ENCODE peak calls at places on chromosomes 1 and 21, in seven cellular contexts. One of them, this sample, is unnamed.
A peak's percentile ranks its signal among the peaks of the same experiment; 100 is the strongest.

GRCh38 chr1:239368436-239369109 is 17.8 kb upstream of the CHRM3 start:
- DNase-seq in GM06990: no peak
- DNase-seq in MM.1S: no peak
- DNase-seq in AG09309: no peak
- DNase-seq in HCT116: no peak
- DNase-seq in epithelial cell of esophagus: peak; percentile 39
- DNase-seq in sigmoid colon: no peak
- DNase-seq in this sample: no peak

GRCh38 chr1:77585610-77586314 is 96.7 kb downstream of the ZZZ3 start:
- DNase-seq in AG09309: no peak
- DNase-seq in epithelial cell of esophagus: no peak
- DNase-seq in MM.1S: no peak
- DNase-seq in GM06990: no peak
- DNase-seq in sigmoid colon: no peak
- DNase-seq in HCT116: no peak
- DNase-seq in this sample: no peak

GRCh38 chr1:210298296-210298695 is 30.4 kb upstream of the HHAT start:
- DNase-seq in HCT116: no peak
- DNase-seq in MM.1S: no peak
- DNase-seq in GM06990: no peak
- DNase-seq in epithelial cell of esophagus: no peak
- DNase-seq in AG09309: no peak
- DNase-seq in sigmoid colon: no peak
- DNase-seq in this sample: no peak

GRCh38 chr1:178633068-178633467 is 92.0 kb upstream of the RALGPS2 start:
- DNase-seq in epithelial cell of esophagus: peak; percentile 94
- DNase-seq in AG09309: peak; percentile 33
- DNase-seq in sigmoid colon: no peak
- DNase-seq in HCT116: no peak
- DNase-seq in GM06990: no peak
- DNase-seq in MM.1S: no peak
- DNase-seq in this sample: no peak

GRCh38 chr1:186303911-186304310 is 71.1 kb downstream of the TPR start:
- DNase-seq in HCT116: no peak
- DNase-seq in sigmoid colon: no peak
- DNase-seq in AG09309: no peak
- DNase-seq in epithelial cell of esophagus: no peak
- DNase-seq in MM.1S: no peak
- DNase-seq in GM06990: no peak
- DNase-seq in this sample: no peak

GRCh38 chr1:208691012-208691411 is 446.8 kb upstream of the PLXNA2 start:
- DNase-seq in MM.1S: peak; percentile 87
- DNase-seq in sigmoid colon: no peak
- DNase-seq in GM06990: peak; percentile 20
- DNase-seq in epithelial cell of esophagus: no peak
- DNase-seq in HCT116: no peak
- DNase-seq in AG09309: no peak
- DNase-seq in this sample: no peak

GRCh38 chr1:90534669-90535379 is 182.3 kb downstream of the BARHL2 start:
- DNase-seq in MM.1S: no peak
- DNase-seq in AG09309: no peak
- DNase-seq in epithelial cell of esophagus: no peak
- DNase-seq in HCT116: no peak
- DNase-seq in GM06990: no peak
- DNase-seq in sigmoid colon: no peak
- DNase-seq in this sample: no peak

GRCh38 chr1:57485643-57486042 is 61.8 kb upstream of the DAB1 start:
- DNase-seq in epithelial cell of esophagus: peak; percentile 59
- DNase-seq in AG09309: peak; percentile 44
- DNase-seq in GM06990: no peak
- DNase-seq in HCT116: no peak
- DNase-seq in sigmoid colon: no peak
- DNase-seq in MM.1S: no peak
- DNase-seq in this sample: no peak

GRCh38 chr21:33268392-33268735 is 2.2 kb downstream of the IL10RB start:
- DNase-seq in AG09309: no peak
- DNase-seq in HCT116: no peak
- DNase-seq in epithelial cell of esophagus: no peak
- DNase-seq in GM06990: no peak
- DNase-seq in MM.1S: no peak
- DNase-seq in sigmoid colon: no peak
- DNase-seq in this sample: no peak

GRCh38 chr1:233843523-233844204 is 60.8 kb upstream of the SLC35F3 start:
- DNase-seq in sigmoid colon: no peak
- DNase-seq in MM.1S: no peak
- DNase-seq in epithelial cell of esophagus: peak; percentile 34
- DNase-seq in HCT116: no peak
- DNase-seq in GM06990: no peak
- DNase-seq in AG09309: no peak
- DNase-seq in this sample: peak; percentile 23

GRCh38 chr1:89953072-89953626 is 41.8 kb upstream of the ZNF326 start:
- DNase-seq in GM06990: peak; percentile 31
- DNase-seq in HCT116: peak; percentile 81
- DNase-seq in sigmoid colon: no peak
- DNase-seq in MM.1S: peak; percentile 51
- DNase-seq in AG09309: peak; percentile 77
- DNase-seq in epithelial cell of esophagus: peak; percentile 97
- DNase-seq in this sample: no peak

GRCh38 chr1:200367841-200368534 is 41.8 kb downstream of the ZNF281 start:
- DNase-seq in MM.1S: no peak
- DNase-seq in sigmoid colon: no peak
- DNase-seq in epithelial cell of esophagus: peak; percentile 43
- DNase-seq in AG09309: peak; percentile 80
- DNase-seq in GM06990: no peak
- DNase-seq in HCT116: no peak
- DNase-seq in this sample: no peak

GRCh38 chr1:196559314-196559713 is 48.9 kb downstream of the KCNT2 start:
- DNase-seq in sigmoid colon: no peak
- DNase-seq in epithelial cell of esophagus: no peak
- DNase-seq in AG09309: no peak
- DNase-seq in MM.1S: no peak
- DNase-seq in HCT116: no peak
- DNase-seq in GM06990: no peak
- DNase-seq in this sample: no peak

GRCh38 chr1:8345621-8346415 is 27.9 kb downstream of the SLC45A1 start:
- DNase-seq in HCT116: no peak
- DNase-seq in AG09309: no peak
- DNase-seq in sigmoid colon: no peak
- DNase-seq in MM.1S: no peak
- DNase-seq in epithelial cell of esophagus: no peak
- DNase-seq in GM06990: no peak
- DNase-seq in this sample: no peak

GRCh38 chr1:33848205-33848604 is 15.7 kb upstream of the HMGB4 start:
- DNase-seq in epithelial cell of esophagus: no peak
- DNase-seq in GM06990: no peak
- DNase-seq in sigmoid colon: no peak
- DNase-seq in AG09309: no peak
- DNase-seq in MM.1S: no peak
- DNase-seq in HCT116: no peak
- DNase-seq in this sample: no peak

GRCh38 chr1:1112237-1112985 is 3.5 kb downstream of the C1orf159 start:
- DNase-seq in sigmoid colon: peak; percentile 40
- DNase-seq in epithelial cell of esophagus: no peak
- DNase-seq in GM06990: no peak
- DNase-seq in MM.1S: no peak
- DNase-seq in AG09309: no peak
- DNase-seq in HCT116: no peak
- DNase-seq in this sample: no peak

GRCh38 chr1:154736840-154737239 is 128.9 kb upstream of the ADAR start:
- DNase-seq in epithelial cell of esophagus: peak; percentile 84
- DNase-seq in sigmoid colon: no peak
- DNase-seq in GM06990: no peak
- DNase-seq in HCT116: no peak
- DNase-seq in AG09309: peak; percentile 46
- DNase-seq in MM.1S: no peak
- DNase-seq in this sample: no peak

GRCh38 chr21:26389971-26390641 is 183.0 kb downstream of the CYYR1 start:
- DNase-seq in sigmoid colon: no peak
- DNase-seq in MM.1S: peak; percentile 83
- DNase-seq in HCT116: peak; percentile 34
- DNase-seq in epithelial cell of esophagus: peak; percentile 100
- DNase-seq in AG09309: peak; percentile 47
- DNase-seq in GM06990: no peak
- DNase-seq in this sample: no peak

GRCh38 chr1:236141447-236142357 is 637 bp upstream of the GPR137B start:
- DNase-seq in HCT116: no peak
- DNase-seq in AG09309: peak; percentile 40
- DNase-seq in MM.1S: no peak
- DNase-seq in epithelial cell of esophagus: peak; percentile 50
- DNase-seq in GM06990: peak; percentile 64
- DNase-seq in sigmoid colon: no peak
- DNase-seq in this sample: no peak

GRCh38 chr1:29217633-29218032 is 13.1 kb downstream of the MECR start:
- DNase-seq in epithelial cell of esophagus: no peak
- DNase-seq in HCT116: no peak
- DNase-seq in MM.1S: no peak
- DNase-seq in GM06990: no peak
- DNase-seq in sigmoid colon: no peak
- DNase-seq in AG09309: no peak
- DNase-seq in this sample: no peak

GRCh38 chr1:61318319-61319125 is 236.2 kb downstream of the NFIA start:
- DNase-seq in GM06990: peak; percentile 54
- DNase-seq in MM.1S: peak; percentile 92
- DNase-seq in AG09309: peak; percentile 37
- DNase-seq in HCT116: no peak
- DNase-seq in sigmoid colon: peak; percentile 88
- DNase-seq in epithelial cell of esophagus: peak; percentile 88
- DNase-seq in this sample: no peak
- H3K4me3 ChIP-seq in GM06990: no peak overlapping the region
- H3K4me3 ChIP-seq in MM.1S: peak overlapping the region; percentile 7
- H3K4me3 ChIP-seq in AG09309: no peak overlapping the region
- H3K4me3 ChIP-seq in HCT116: no peak overlapping the region
- H3K4me3 ChIP-seq in sigmoid colon: no peak overlapping the region
- H3K4me3 ChIP-seq in epithelial cell of esophagus: no peak overlapping the region
- H3K4me3 ChIP-seq in this sample: no peak overlapping the region

GRCh38 chr1:20712210-20712577 is 5.6 kb downstream of the KIF17 start:
- DNase-seq in sigmoid colon: no peak
- DNase-seq in epithelial cell of esophagus: no peak
- DNase-seq in MM.1S: no peak
- DNase-seq in GM06990: no peak
- DNase-seq in AG09309: no peak
- DNase-seq in HCT116: no peak
- DNase-seq in this sample: no peak

GRCh38 chr1:20710450-20711284 is 7.1 kb downstream of the KIF17 start:
- DNase-seq in AG09309: no peak
- DNase-seq in GM06990: no peak
- DNase-seq in epithelial cell of esophagus: no peak
- DNase-seq in sigmoid colon: no peak
- DNase-seq in HCT116: no peak
- DNase-seq in MM.1S: no peak
- DNase-seq in this sample: no peak

GRCh38 chr1:20713440-20713839 is 4.4 kb downstream of the KIF17 start:
- DNase-seq in sigmoid colon: no peak
- DNase-seq in AG09309: no peak
- DNase-seq in MM.1S: no peak
- DNase-seq in GM06990: no peak
- DNase-seq in HCT116: no peak
- DNase-seq in epithelial cell of esophagus: no peak
- DNase-seq in this sample: no peak

GRCh38 chr1:20709868-20710267 is 7.9 kb downstream of the KIF17 start:
- DNase-seq in AG09309: no peak
- DNase-seq in MM.1S: no peak
- DNase-seq in HCT116: no peak
- DNase-seq in GM06990: no peak
- DNase-seq in epithelial cell of esophagus: no peak
- DNase-seq in sigmoid colon: no peak
- DNase-seq in this sample: no peak

GRCh38 chr1:20711285-20712209 is 6.3 kb downstream of the KIF17 start:
- DNase-seq in MM.1S: no peak
- DNase-seq in sigmoid colon: no peak
- DNase-seq in HCT116: no peak
- DNase-seq in AG09309: no peak
- DNase-seq in GM06990: no peak
- DNase-seq in epithelial cell of esophagus: no peak
- DNase-seq in this sample: no peak
- TF ChIP-seq CTCF in MM.1S: no peak
- TF ChIP-seq CTCF in sigmoid colon: no peak
- TF ChIP-seq CTCF in HCT116: peak; percentile 46
- TF ChIP-seq CTCF in AG09309: no peak
- TF ChIP-seq CTCF in GM06990: no peak
- TF ChIP-seq CTCF in epithelial cell of esophagus: no peak
- TF ChIP-seq CTCF in this sample: no peak

DNA sequence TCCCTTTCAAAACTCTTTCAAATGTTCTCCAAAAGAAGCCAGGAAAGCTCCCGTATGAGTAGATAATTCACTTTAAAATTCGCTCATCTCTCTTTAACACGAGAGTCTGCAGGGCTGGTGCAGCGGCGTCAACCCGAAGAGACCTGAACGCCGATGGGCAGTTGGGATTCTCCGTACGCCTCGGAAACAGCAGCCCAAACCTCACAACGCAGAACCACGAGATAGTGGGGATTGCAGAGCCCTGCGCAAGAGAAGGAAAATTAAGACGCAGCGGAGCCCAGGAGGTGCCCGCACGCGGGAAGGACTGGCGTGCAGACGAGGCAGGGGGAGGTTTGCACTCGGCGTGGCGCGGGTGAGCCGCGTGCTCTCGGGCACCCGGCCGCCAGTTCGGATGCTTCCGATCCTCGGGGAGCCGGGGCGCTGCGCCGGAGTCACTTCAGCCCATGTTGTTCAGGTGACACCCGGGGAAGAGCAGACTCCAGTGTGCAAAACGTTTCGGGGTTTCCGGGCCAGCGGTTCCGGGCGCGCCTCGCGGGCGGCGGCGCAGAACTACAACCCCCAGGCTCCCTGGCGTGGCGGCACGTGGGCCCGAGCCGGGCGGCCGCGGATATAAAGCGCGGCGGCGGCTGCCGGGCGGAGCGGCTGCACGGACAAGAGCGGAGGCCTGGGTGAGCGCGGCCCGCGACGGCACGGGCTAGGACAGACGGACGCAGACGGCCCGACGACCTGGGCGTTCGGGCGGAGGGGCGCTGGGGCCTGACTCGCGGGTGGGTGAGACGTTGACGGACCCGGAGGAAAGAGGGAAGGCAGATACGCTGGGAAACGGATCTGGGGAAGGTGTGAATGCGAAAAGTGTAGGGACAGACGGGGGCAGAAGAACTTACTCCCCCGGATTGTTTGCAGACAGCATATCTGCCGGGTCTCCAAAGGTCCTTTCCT is at the start of gene NPL:
- DNase-seq in HCT116: no peak
- DNase-seq in sigmoid colon: peak; percentile 90
- DNase-seq in AG09309: no peak
- DNase-seq in GM06990: peak; percentile 94
- DNase-seq in MM.1S: peak; percentile 89
- DNase-seq in epithelial cell of esophagus: peak; percentile 81
- DNase-seq in this sample: peak; percentile 31
- H3K4me3 ChIP-seq in HCT116: no peak within 1 kb of the TSS
- H3K4me3 ChIP-seq in sigmoid colon: peak within 1 kb of the TSS; percentile 67
- H3K4me3 ChIP-seq in AG09309: peak within 1 kb of the TSS; percentile 61
- H3K4me3 ChIP-seq in GM06990: peak within 1 kb of the TSS; percentile 65
- H3K4me3 ChIP-seq in MM.1S: peak within 1 kb of the TSS; percentile 68
- H3K4me3 ChIP-seq in epithelial cell of esophagus: peak within 1 kb of the TSS; percentile 64
- H3K4me3 ChIP-seq in this sample: peak within 1 kb of the TSS; percentile 54

DNA sequence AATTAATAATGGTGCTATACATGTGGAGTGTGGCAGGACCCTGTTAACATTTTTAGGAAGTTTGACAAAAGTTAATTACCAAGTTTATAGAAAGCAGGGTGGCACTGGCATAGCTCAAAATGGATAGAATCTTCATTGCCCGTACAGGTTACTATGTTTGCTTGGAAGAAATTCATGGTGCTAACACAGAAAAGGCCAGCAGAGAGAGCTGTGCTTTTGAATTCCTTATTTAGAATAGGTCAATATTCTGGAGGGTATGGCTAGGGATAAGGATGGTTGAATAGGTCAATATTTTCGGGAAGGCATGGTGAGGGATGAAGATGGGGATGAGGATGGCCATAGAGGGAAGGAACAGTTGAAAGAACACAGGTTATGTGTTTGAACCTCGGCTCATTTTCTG is 345.1 kb downstream of the LMO4 start:
- DNase-seq in AG09309: no peak
- DNase-seq in HCT116: no peak
- DNase-seq in sigmoid colon: no peak
- DNase-seq in GM06990: no peak
- DNase-seq in epithelial cell of esophagus: no peak
- DNase-seq in MM.1S: no peak
- DNase-seq in this sample: no peak
- TF ChIP-seq CTCF in AG09309: peak; percentile 9
- TF ChIP-seq CTCF in HCT116: no peak
- TF ChIP-seq CTCF in sigmoid colon: no peak
- TF ChIP-seq CTCF in GM06990: no peak
- TF ChIP-seq CTCF in epithelial cell of esophagus: peak; percentile 8
- TF ChIP-seq CTCF in MM.1S: no peak
- TF ChIP-seq CTCF in this sample: peak; percentile 21

This sample was measured in LNCaP clone FGC.